ENCODE peak calls at places on chromosomes 11 and 22, in six cellular contexts. C is CD8-positive, alpha-beta T cell; Q is pancreas; X is ovary; Y is upper lobe of right lung; Z is H9. F is an unnamed sample.
A peak's percentile ranks its signal among the peaks of the same experiment; 100 is the strongest.

GRCh38 chr11:66068923-66069714 is 953 bp upstream of the PACS1 start:
- DNase-seq in Z (no peak), Y (no peak), C (peak; percentile 63), X (peak; percentile 57), Q (peak; percentile 75), F (no peak)

GRCh38 chr11:80165763-80166162 is 724.9 kb upstream of the TENM4 start:
- DNase-seq in X (no peak), Z (no peak), C (no peak), Q (no peak), Y (no peak), F (no peak)

GRCh38 chr22:43262990-43263644 is 76.2 kb upstream of the TTLL12 start:
- DNase-seq in Y (no peak), Z (no peak), Q (no peak), C (peak; percentile 70), X (no peak), F (no peak)

GRCh38 chr11:73269353-73270088 is 2.6 kb upstream of the P2RY6 start:
- DNase-seq in Z (peak; percentile 62), Q (peak; percentile 31), C (no peak), X (no peak), Y (peak; percentile 69), F (no peak)

GRCh38 chr11:3996651-3997050 is 97.9 kb upstream of the RRM1 start:
- DNase-seq in Z (no peak), Q (no peak), C (no peak), X (no peak), Y (no peak), F (no peak)

GRCh38 chr11:121113611-121114010 is 12.6 kb downstream of the TECTA start:
- DNase-seq in C (no peak), Y (no peak), Q (no peak), X (no peak), Z (no peak), F (no peak)

GRCh38 chr22:19812910-19813309 is 41.8 kb downstream of the GNB1L start:
- DNase-seq in X (no peak), Y (no peak), Z (no peak), Q (no peak), C (peak; percentile 41), F (no peak)

GRCh38 chr11:76623171-76623883 is 47.2 kb downstream of the LRRC32 start:
- DNase-seq in X (peak; percentile 15), Y (no peak), Z (no peak), Q (no peak), C (peak; percentile 43), F (no peak)

GRCh38 chr11:8317164-8317563 is 53.5 kb upstream of the LMO1 start:
- DNase-seq in Q (no peak), Y (no peak), Z (no peak), C (no peak), X (no peak), F (no peak)

GRCh38 chr11:65215441-65216076 is 33.8 kb downstream of the CAPN1 start:
- DNase-seq in Z (no peak), Y (no peak), C (no peak), Q (no peak), X (no peak), F (no peak)

GRCh38 chr11:73454987-73455386 is 78.8 kb downstream of the RELT start:
- DNase-seq in C (no peak), Q (no peak), Y (no peak), Z (no peak), X (no peak), F (no peak)

GRCh38 chr22:34841321-34841901 is 224.5 kb upstream of the ISX start:
- DNase-seq in X (no peak), Z (peak; percentile 56), Y (no peak), C (no peak), Q (no peak), F (no peak)

GRCh38 chr11:34224434-34224966 is 119.1 kb downstream of the NAT10 start:
- DNase-seq in Q (no peak), Z (no peak), X (no peak), C (no peak), Y (no peak), F (no peak)

GRCh38 chr11:128506999-128507591 is 80.3 kb downstream of the ETS1 start:
- DNase-seq in Y (peak; percentile 76), Q (peak; percentile 82), Z (no peak), X (peak; percentile 68), C (no peak), F (peak; percentile 92)

GRCh38 chr11:71990721-71991120 is 8.0 kb upstream of the IL18BP start:
- DNase-seq in Q (no peak), C (no peak), Y (no peak), Z (no peak), X (no peak), F (no peak)

GRCh38 chr22:37777122-37777687 is 30.5 kb upstream of the GCAT start:
- DNase-seq in X (no peak), Y (peak; percentile 75), Z (no peak), C (no peak), Q (peak; percentile 88), F (peak; percentile 55)

GRCh38 chr22:19174106-19175025 is 4.2 kb downstream of the SLC25A1 start:
- DNase-seq in Q (peak; percentile 52), Z (peak; percentile 65), C (no peak), X (no peak), Y (no peak), F (no peak)

GRCh38 chr22:35301370-35301874 is 1.7 kb downstream of the TOM1 start:
- DNase-seq in X (no peak), Z (no peak), C (no peak), Q (no peak), Y (peak; percentile 84), F (peak; percentile 70)

GRCh38 chr11:109490953-109491733 is 69.2 kb downstream of the C11orf87 start:
- DNase-seq in Y (no peak), X (no peak), C (no peak), Z (no peak), Q (no peak), F (no peak)

GRCh38 chr11:33258631-33259184 is 1.5 kb downstream of the HIPK3 start:
- DNase-seq in Z (no peak), X (no peak), Q (no peak), Y (no peak), C (no peak), F (no peak)

GRCh38 chr22:35866646-35867045 is 149.0 kb downstream of the APOL5 start:
- DNase-seq in Y (no peak), Z (no peak), Q (no peak), X (no peak), C (no peak), F (no peak)

GRCh38 chr22:46464296-46464695 is 73.1 kb downstream of the CELSR1 start:
- DNase-seq in Y (no peak), Z (no peak), X (no peak), C (no peak), Q (no peak), F (no peak)

GRCh38 chr22:46738961-46739870 is 1.2 kb upstream of the CERK start:
- DNase-seq in C (peak; percentile 87), X (no peak), Y (no peak), Q (no peak), Z (peak; percentile 64), F (no peak)

GRCh38 chr22:44171486-44172076 is 9.1 kb upstream of the PARVG start:
- DNase-seq in X (no peak), Z (no peak), Q (no peak), C (no peak), Y (peak; percentile 56), F (no peak)

GRCh38 chr11:100681064-100681502 is 6.0 kb upstream of the ARHGAP42 start:
- DNase-seq in C (no peak), Y (peak; percentile 73), Q (no peak), X (no peak), Z (peak; percentile 67), F (no peak)

GRCh38 chr11:100683107-100683506 is 4.0 kb upstream of the ARHGAP42 start:
- DNase-seq in C (no peak), Z (no peak), Q (no peak), Y (no peak), X (no peak), F (no peak)

GRCh38 chr11:100684101-100685065 is 2.7 kb upstream of the ARHGAP42 start:
- DNase-seq in C (no peak), Q (no peak), Y (no peak), X (no peak), Z (no peak), F (no peak)

GRCh38 chr11:100680070-100680469 is 7.0 kb upstream of the ARHGAP42 start:
- DNase-seq in C (no peak), Z (no peak), Q (no peak), Y (no peak), X (no peak), F (no peak)

DNA sequence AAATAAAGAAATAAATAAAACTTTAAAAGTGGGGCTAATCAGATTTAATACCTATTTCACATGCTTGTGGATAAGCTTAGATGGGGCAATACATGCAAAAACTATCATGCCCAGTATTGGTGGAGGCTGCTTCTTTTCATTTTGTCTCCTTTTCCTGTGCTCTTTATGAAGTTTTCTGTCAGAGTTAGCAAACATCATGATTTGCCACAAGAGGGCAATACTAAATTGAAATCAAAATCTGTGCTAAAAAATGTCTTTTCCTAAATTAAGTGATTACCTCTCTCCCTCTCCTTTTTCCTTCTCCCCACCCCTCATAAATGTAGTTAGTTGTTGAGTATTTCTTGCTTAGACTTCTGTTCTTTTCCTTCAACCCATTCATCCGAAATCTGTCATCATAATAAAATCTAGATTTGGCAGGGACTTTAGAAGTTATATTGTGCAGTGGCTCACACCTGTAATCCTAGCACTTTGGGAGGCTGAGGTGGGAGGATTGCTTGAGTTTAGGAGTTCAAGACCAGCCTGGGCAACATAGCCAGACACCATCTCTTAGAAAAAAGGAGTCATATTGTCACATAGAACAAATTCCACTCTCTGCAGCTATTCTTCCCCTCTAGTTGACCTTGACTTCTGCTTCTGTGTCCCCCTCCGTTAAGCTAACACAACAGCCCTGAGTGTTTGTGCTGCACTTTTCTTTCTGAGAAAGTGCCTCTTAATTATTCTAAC is 4.7 kb upstream of the ARHGAP42 start:
- DNase-seq in Y (no peak), Q (no peak), X (no peak), Z (no peak), C (no peak), F (no peak)
- TF ChIP-seq CTCF in Y (peak; percentile 52), Q (peak; percentile 20), X (peak; percentile 46), Z (peak; percentile 65), C (no peak), F (peak; percentile 63)

GRCh38 chr11:62238151-62238550 is 3.9 kb upstream of the SCGB1D2 start:
- DNase-seq in Q (no peak), Z (no peak), C (no peak), Y (no peak), X (no peak), F (no peak)
- H3K27ac ChIP-seq in Q (no peak overlapping the region), Z (no peak overlapping the region), C (no peak overlapping the region), Y (no peak overlapping the region), X (no peak overlapping the region), F (no peak overlapping the region)

GRCh38 chr11:1873048-1873812 is 18.5 kb downstream of the PRR33 start:
- DNase-seq in Q (peak; percentile 62), X (peak; percentile 20), Y (peak; percentile 45), Z (no peak), C (no peak), F (no peak)

GRCh38 chr11:1870326-1870696 is 17.4 kb downstream of the LSP1 start:
- DNase-seq in X (no peak), Z (no peak), C (no peak), Y (peak; percentile 59), Q (no peak), F (no peak)

GRCh38 chr11:1870721-1871466 is 18.0 kb downstream of the LSP1 start:
- DNase-seq in X (no peak), Q (peak; percentile 87), C (peak; percentile 75), Z (no peak), Y (peak; percentile 76), F (no peak)

GRCh38 chr11:1872267-1872985 is 19.3 kb downstream of the PRR33 start:
- DNase-seq in Z (no peak), Y (peak; percentile 47), X (peak; percentile 17), C (no peak), Q (peak; percentile 37), F (no peak)

GRCh38 chr11:1871531-1871930 is 18.6 kb downstream of the LSP1 start:
- DNase-seq in Y (no peak), Z (no peak), X (peak; percentile 15), C (no peak), Q (peak; percentile 64), F (no peak)
- H3K9me3 ChIP-seq in Y (no peaks in the 10 kb centered on the region), Z (no peaks in the 10 kb centered on the region), X (no peaks in the 10 kb centered on the region), C (no peaks in the 10 kb centered on the region), Q (no peaks in the 10 kb centered on the region), F (peaks cover 4% of the 10 kb centered on the region)

GRCh38 chr22:48574776-48575566 is 1252.7 kb downstream of the BRD1 start:
- DNase-seq in X (peak; percentile 73), Y (peak; percentile 81), C (no peak), Z (peak; percentile 82), Q (peak; percentile 75), F (no peak)
- TF ChIP-seq CTCF in X (peak; percentile 54), Y (peak; percentile 30), C (no peak), Z (peak; percentile 69), Q (peak; percentile 27), F (no peak)